ENCODE peak calls at places on chromosome 16, in nine cellular contexts. C is nephron progenitor cell; P is H9; U is CD4-positive, alpha-beta T cell; V is uterus; R is AG09309; E is A673; H is cardiac muscle cell; N is Calu3. D is an unnamed sample.

GRCh38 chr16:86598607-86599318 is 20.4 kb downstream of the FOXL1 start:
- DNase-seq in C (no peak), P (no peak), U (no peak), V (no peak), R (no peak), E (no peak), H (no peak), N (no peak), D (no peak)

GRCh38 chr16:70252355-70252988 is 732 bp upstream of the EXOSC6 start:
- DNase-seq in C (peak), P (peak), U (no peak), V (no peak), R (no peak), E (peak), H (peak), N (peak), D (no peak)

GRCh38 chr16:87830673-87831420 is 38.5 kb downstream of the SLC7A5 start:
- DNase-seq in C (no peak), P (no peak), U (no peak), V (no peak), R (no peak), E (no peak), H (no peak), N (no peak), D (no peak)

GRCh38 chr16:52488837-52489289 is 58.1 kb downstream of the TOX3 start:
- DNase-seq in C (no peak), P (no peak), U (no peak), V (no peak), R (no peak), E (no peak), H (no peak), N (no peak), D (no peak)

GRCh38 chr16:72015124-72015523 is 6.6 kb downstream of the DHODH start:
- DNase-seq in C (no peak), P (no peak), U (no peak), V (no peak), R (no peak), E (no peak), H (no peak), N (no peak), D (no peak)

GRCh38 chr16:82345318-82345717 is 175.3 kb upstream of the MPHOSPH6 start:
- DNase-seq in C (no peak), P (no peak), U (no peak), V (no peak), R (no peak), E (no peak), H (no peak), N (no peak), D (no peak)

GRCh38 chr16:69397821-69398521 is 12.2 kb upstream of the TERF2 start:
- DNase-seq in C (peak), P (peak), U (no peak), V (peak), R (no peak), E (peak), H (peak), N (peak), D (no peak)

GRCh38 chr16:25165284-25165683 is 51.5 kb upstream of the AQP8 start:
- DNase-seq in C (no peak), P (no peak), U (no peak), V (no peak), R (no peak), E (no peak), H (no peak), N (no peak), D (no peak)

GRCh38 chr16:86517652-86518258 is 7.4 kb downstream of the FOXF1 start:
- DNase-seq in C (peak), P (peak), U (no peak), V (peak), R (no peak), E (peak), H (peak), N (peak), D (peak)

GRCh38 chr16:582218-582613 is 7.7 kb upstream of the RAB40C start:
- DNase-seq in C (no peak), P (no peak), U (no peak), V (no peak), R (no peak), E (no peak), H (no peak), N (no peak), D (no peak)

GRCh38 chr16:74896389-74897370 is 88.2 kb downstream of the WDR59 start:
- DNase-seq in C (no peak), P (no peak), U (no peak), V (no peak), R (peak), E (peak), H (peak), N (peak), D (no peak)

GRCh38 chr16:66260522-66261290 is 105.8 kb upstream of the CDH5 start:
- DNase-seq in C (no peak), P (no peak), U (no peak), V (no peak), R (no peak), E (no peak), H (no peak), N (no peak), D (no peak)
- TF ChIP-seq CTCF in C (no peak), P (no peak), U (no peak), V (no peak), R (no peak), E (no peak), H (no peak), N (no peak), D (no peak)

GRCh38 chr16:30076276-30076791 is 540 bp downstream of the PPP4C start:
- DNase-seq in C (no peak), P (no peak), U (no peak), V (no peak), R (no peak), E (no peak), H (no peak), N (no peak), D (no peak)

GRCh38 chr16:30078744-30079143 is 3.0 kb downstream of the PPP4C start:
- DNase-seq in C (no peak), P (no peak), U (no peak), V (no peak), R (no peak), E (no peak), H (no peak), N (no peak), D (no peak)

GRCh38 chr16:30077656-30078055 is 1.9 kb downstream of the PPP4C start:
- DNase-seq in C (no peak), P (no peak), U (no peak), V (no peak), R (no peak), E (no peak), H (no peak), N (no peak), D (no peak)

GRCh38 chr16:30079480-30079879 is 3.7 kb downstream of the PPP4C start:
- DNase-seq in C (no peak), P (no peak), U (no peak), V (no peak), R (no peak), E (no peak), H (no peak), N (no peak), D (no peak)

DNA sequence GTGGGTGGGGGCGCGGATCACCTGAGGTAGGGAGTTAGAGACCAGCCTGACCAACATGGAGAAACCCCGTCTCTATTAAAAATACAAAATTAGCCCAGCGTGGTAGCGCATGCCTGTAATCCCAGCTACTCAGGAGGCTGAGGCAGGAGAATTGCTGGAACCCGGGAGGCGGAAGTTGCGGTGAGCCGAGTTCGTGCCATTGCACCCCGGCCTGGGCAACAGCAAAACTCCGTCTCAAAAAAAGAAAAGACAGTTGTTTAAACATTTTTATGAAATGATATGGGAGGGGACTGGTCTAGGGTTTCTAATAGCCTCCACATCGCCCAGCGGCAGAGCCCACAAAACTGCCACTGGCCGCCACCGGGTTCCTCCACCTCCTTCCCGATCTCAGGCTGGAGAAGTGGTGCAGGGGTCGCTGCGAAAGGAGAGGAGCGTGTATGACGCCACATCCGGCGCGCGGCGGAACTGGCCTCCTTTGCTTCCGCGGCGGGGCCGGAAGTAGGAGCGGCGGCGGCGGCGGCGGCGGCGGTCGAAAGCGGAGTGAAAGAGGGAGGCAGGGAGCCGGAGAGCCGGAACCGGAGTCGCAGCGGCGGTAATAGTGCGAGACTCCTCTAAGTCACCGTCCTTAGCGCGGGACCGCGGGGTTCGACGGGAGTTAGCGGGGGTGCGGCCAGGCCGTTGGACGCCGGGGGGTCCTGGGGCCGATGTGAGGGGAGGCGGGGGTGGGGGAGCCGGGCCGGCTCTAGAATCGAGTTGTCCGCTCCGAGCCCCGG is at the start of gene PPP4C:
- DNase-seq in C (peak), P (peak), U (peak), V (peak), R (no peak), E (peak), H (peak), N (peak), D (no peak)
- TF ChIP-seq CTCF in C (no peak), P (no peak), U (no peak), V (peak), R (no peak), E (no peak), H (peak), N (no peak), D (no peak)

DNA sequence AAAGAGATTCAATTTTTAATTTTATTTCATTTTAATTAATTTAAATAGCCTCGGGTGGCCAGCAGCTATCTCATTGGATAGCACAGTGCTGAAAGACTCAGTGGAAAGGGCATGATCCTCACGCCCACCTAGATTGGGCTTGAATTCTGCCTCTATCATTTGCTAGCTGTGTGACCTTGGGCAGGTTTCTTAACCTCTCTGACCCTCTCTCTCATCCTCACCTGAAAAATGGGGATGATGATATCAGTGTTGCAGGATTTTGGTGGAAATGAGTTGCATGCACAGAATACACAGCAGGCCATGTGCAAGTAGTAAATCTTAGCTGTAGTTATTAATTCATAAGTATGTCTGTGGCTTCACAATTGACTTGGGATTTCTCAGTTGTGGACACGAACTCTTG is 272.4 kb upstream of the XYLT1 start:
- DNase-seq in C (no peak), P (no peak), U (no peak), V (no peak), R (no peak), E (no peak), H (no peak), N (no peak), D (no peak)
- TF ChIP-seq CTCF in C (no peak), P (no peak), U (no peak), V (no peak), R (no peak), E (no peak), H (no peak), N (no peak), D (no peak)

GRCh38 chr16:2838928-2839327 is 8.8 kb downstream of the ZG16B start:
- DNase-seq in C (peak), P (peak), U (no peak), V (peak), R (peak), E (peak), H (peak), N (peak), D (peak)
- TF ChIP-seq CTCF in C (peak), P (peak), U (peak), V (peak), R (peak), E (peak), H (peak), N (peak), D (peak)

GRCh38 chr16:55703003-55704001 is 47.5 kb downstream of the SLC6A2 start:
- DNase-seq in C (peak), P (no peak), U (no peak), V (no peak), R (peak), E (peak), H (peak), N (peak), D (peak)
- TF ChIP-seq CTCF in C (peak), P (peak), U (no peak), V (peak), R (peak), E (peak), H (peak), N (peak), D (peak)

DNA sequence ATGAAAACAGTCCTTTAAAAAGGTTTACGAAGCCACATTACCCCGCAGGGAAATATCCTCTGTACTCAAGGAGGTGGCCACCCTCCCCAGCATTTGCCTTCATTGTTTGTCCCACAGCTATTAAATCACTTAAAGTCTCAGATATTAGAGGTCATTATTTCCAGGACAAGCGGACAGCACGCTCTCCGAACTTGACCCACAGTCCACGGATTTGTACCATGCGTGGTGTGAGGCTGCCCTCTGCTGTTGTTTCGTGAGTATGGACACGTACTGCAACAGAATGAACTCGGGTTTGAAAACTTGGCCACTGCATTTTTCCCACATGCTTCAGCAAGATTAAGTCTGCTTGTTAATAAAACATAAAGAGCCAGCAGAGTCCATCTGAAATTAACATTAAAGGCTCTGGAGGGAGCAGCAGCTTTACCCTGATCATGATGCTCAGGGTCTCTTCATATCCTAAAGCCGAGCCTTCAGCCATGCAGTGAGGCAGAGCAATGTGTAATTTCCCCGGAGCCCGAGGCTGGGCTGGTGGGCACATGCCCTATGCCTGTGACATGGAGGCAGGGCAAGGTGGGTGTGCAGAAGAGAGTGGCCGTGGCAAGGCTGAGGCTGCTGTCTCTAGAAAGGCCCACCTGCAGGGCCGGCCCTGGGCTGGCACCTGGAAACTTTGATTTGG is 19.7 kb downstream of the MEAK7 start:
- DNase-seq in C (peak), P (no peak), U (no peak), V (peak), R (no peak), E (peak), H (peak), N (peak), D (no peak)
- TF ChIP-seq CTCF in C (peak), P (peak), U (peak), V (peak), R (peak), E (peak), H (peak), N (peak), D (peak)

GRCh38 chr16:13552960-13553257 is 367.0 kb upstream of the ERCC4 start:
- DNase-seq in C (no peak), P (no peak), U (no peak), V (no peak), R (no peak), E (no peak), H (no peak), N (no peak), D (no peak)

GRCh38 chr16:13550254-13550653 is 369.7 kb upstream of the ERCC4 start:
- DNase-seq in C (no peak), P (no peak), U (no peak), V (no peak), R (no peak), E (no peak), H (no peak), N (no peak), D (no peak)

GRCh38 chr16:13553453-13553985 is 366.4 kb upstream of the ERCC4 start:
- DNase-seq in C (no peak), P (no peak), U (no peak), V (no peak), R (no peak), E (no peak), H (no peak), N (no peak), D (no peak)

GRCh38 chr16:13554020-13554419 is 365.9 kb upstream of the ERCC4 start:
- DNase-seq in C (no peak), P (no peak), U (no peak), V (no peak), R (no peak), E (no peak), H (no peak), N (no peak), D (no peak)

GRCh38 chr16:13552062-13552959 is 367.6 kb upstream of the ERCC4 start:
- DNase-seq in C (no peak), P (no peak), U (no peak), V (no peak), R (no peak), E (no peak), H (no peak), N (no peak), D (no peak)
- TF ChIP-seq CTCF in C (no peak), P (peak), U (no peak), V (no peak), R (no peak), E (no peak), H (no peak), N (no peak), D (no peak)

DNA sequence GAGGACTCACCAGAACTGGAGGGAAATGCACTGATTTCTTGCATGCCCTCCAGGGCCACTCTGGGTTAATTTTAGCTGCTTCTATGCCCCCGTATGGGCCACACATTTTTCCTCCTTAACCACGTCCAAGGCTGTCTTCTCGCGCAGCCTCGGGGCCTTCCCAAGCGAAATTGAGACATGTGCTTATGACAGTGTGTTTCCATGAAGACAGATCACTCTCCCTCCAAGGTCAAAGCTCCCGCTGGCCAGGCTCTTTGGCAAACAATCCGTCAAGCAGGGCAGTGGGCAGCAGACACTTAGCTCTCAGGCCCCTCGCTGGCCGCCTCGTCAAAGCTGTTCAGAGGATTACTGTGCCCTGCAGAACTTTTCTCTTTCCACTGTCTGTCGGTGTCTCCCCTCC is 243.0 kb upstream of the N4BP1 start:
- DNase-seq in C (peak), P (no peak), U (no peak), V (no peak), R (no peak), E (no peak), H (no peak), N (no peak), D (no peak)
- TF ChIP-seq CTCF in C (no peak), P (no peak), U (no peak), V (no peak), R (no peak), E (no peak), H (no peak), N (no peak), D (no peak)

D was measured in AG09319.